ENCODE peak calls at places on chromosomes 1 and 21, in six cellular contexts. Y is IMR-90, F is mesendoderm, U is H9, I is mesenchymal stem cell, V is trophoblast cell. O is an unnamed sample.
A peak's percentile ranks its signal among the peaks of the same experiment; 100 is the strongest.

GRCh38 chr1:179016694-179017382 is 8.9 kb upstream of the FAM20B start:
- DNase-seq in Y (peak; percentile 82), F (no peak), U (no peak), I (peak; percentile 76), V (peak; percentile 13), O (no peak)

GRCh38 chr1:163231385-163231784 is 28.7 kb upstream of the RGS5 start:
- DNase-seq in Y (peak; percentile 75), F (no peak), U (no peak), I (peak; percentile 66), V (no peak), O (no peak)

GRCh38 chr1:94063379-94063778 is 57.6 kb downstream of the ABCA4 start:
- DNase-seq in Y (peak; percentile 67), F (peak; percentile 48), U (no peak), I (peak; percentile 54), V (peak; percentile 47), O (no peak)

GRCh38 chr1:229033480-229033879 is 237.4 kb upstream of the RAB4A start:
- DNase-seq in Y (no peak), F (no peak), U (no peak), I (no peak), V (no peak), O (no peak)

GRCh38 chr1:202623075-202623474 is 87.2 kb downstream of the SYT2 start:
- DNase-seq in Y (peak; percentile 64), F (no peak), U (no peak), I (peak; percentile 72), V (peak; percentile 14), O (no peak)

GRCh38 chr1:44422161-44422560 is 17.1 kb downstream of the RNF220 start:
- DNase-seq in Y (no peak), F (no peak), U (no peak), I (no peak), V (no peak), O (no peak)

GRCh38 chr1:154182342-154183044 is 9.4 kb downstream of the TPM3 start:
- DNase-seq in Y (peak; percentile 84), F (peak; percentile 76), U (peak; percentile 71), I (peak; percentile 81), V (peak; percentile 53), O (no peak)

GRCh38 chr1:202134645-202135172 is 9.8 kb downstream of the ARL8A start:
- DNase-seq in Y (no peak), F (no peak), U (no peak), I (no peak), V (no peak), O (no peak)

GRCh38 chr1:167057297-167057688 is 32.9 kb downstream of the GPA33 start:
- DNase-seq in Y (peak; percentile 9), F (peak; percentile 84), U (peak; percentile 70), I (no peak), V (peak; percentile 65), O (peak; percentile 53)

GRCh38 chr1:115302390-115302961 is 35.6 kb downstream of the NGF start:
- DNase-seq in Y (peak; percentile 91), F (peak; percentile 65), U (no peak), I (peak; percentile 24), V (no peak), O (no peak)

GRCh38 chr1:95012389-95012788 is 60.4 kb downstream of the ALG14 start:
- DNase-seq in Y (peak; percentile 99), F (no peak), U (no peak), I (peak; percentile 28), V (peak; percentile 58), O (no peak)

GRCh38 chr1:152107984-152108898 is 7.0 kb downstream of the TCHH start:
- DNase-seq in Y (peak; percentile 46), F (peak; percentile 74), U (peak; percentile 50), I (no peak), V (peak; percentile 98), O (no peak)

GRCh38 chr1:103146143-103146542 is 37.8 kb upstream of the COL11A1 start:
- DNase-seq in Y (no peak), F (no peak), U (no peak), I (peak; percentile 9), V (no peak), O (no peak)

GRCh38 chr1:90198616-90199015 is 203.7 kb downstream of the ZNF326 start:
- DNase-seq in Y (no peak), F (peak; percentile 97), U (no peak), I (no peak), V (no peak), O (peak; percentile 33)

GRCh38 chr1:53639996-53640695 is 98.8 kb downstream of the GLIS1 start:
- DNase-seq in Y (no peak), F (no peak), U (no peak), I (no peak), V (no peak), O (no peak)

GRCh38 chr1:25666437-25666836 is 49.8 kb downstream of the MAN1C1 start:
- DNase-seq in Y (no peak), F (no peak), U (no peak), I (no peak), V (no peak), O (no peak)

GRCh38 chr1:86775395-86775794 is 71.0 kb downstream of the SH3GLB1 start:
- DNase-seq in Y (no peak), F (peak; percentile 75), U (no peak), I (no peak), V (peak; percentile 90), O (no peak)
- H3K23ac ChIP-seq in Y (peak overlapping the region; percentile 67), F (no peak overlapping the region), U (no peak overlapping the region), I (no peak overlapping the region), V (no peak overlapping the region), O (no peak overlapping the region)

DNA sequence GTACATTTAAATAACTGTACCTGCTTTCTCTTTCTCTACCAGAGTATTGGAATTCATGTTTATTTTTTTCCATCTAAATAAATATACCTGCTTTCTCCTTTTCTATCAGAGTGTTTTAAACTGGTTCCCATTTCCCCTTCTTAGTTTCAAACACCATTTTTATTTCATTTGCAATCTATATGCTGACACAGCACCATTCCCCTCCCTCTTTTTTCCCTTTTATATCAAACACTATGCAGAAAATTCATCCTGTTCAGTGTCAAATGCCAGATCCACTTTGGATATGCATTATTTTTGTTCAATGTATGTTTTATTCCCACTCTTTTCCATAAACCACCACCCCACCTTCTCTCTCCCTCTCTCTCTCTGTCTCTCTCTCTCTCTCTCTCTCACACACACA is 85.8 kb upstream of the ST6GALNAC5 start:
- DNase-seq in Y (no peak), F (no peak), U (no peak), I (no peak), V (no peak), O (no peak)
- H3K23ac ChIP-seq in Y (no peak overlapping the region), F (no peak overlapping the region), U (no peak overlapping the region), I (no peak overlapping the region), V (no peak overlapping the region), O (no peak overlapping the region)

GRCh38 chr21:45172408-45172807 is 98.0 kb downstream of the ADARB1 start:
- DNase-seq in Y (no peak), F (no peak), U (no peak), I (no peak), V (no peak), O (no peak)
- H3K23ac ChIP-seq in Y (no peak overlapping the region), F (no peak overlapping the region), U (no peak overlapping the region), I (no peak overlapping the region), V (no peak overlapping the region), O (no peak overlapping the region)

DNA sequence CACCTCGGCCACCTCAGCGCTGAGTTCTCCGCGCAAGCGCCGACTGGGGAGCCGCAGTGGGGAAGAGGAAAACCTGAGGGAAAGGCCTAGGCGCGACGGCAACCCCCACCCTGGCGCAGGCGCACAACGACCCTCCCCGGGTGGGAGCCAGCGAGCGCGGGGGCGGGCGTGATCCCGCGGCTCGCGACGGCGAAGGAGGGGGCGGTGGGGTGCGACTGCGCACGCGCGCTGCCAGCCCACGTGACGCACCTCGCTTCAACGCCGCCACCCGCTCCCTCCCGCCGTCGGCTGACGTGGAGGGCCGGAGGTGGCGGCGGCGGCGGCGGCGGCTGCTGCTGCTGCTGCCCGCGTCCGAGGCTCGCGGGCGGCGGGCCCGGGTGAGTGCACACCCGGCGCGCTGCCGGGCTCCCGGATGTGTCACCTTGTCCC is at the start of the genes PIGP and TTC3:
- DNase-seq in Y (peak; percentile 93), F (peak; percentile 95), U (peak; percentile 89), I (peak; percentile 95), V (peak; percentile 98), O (peak; percentile 97)
- H3K23ac ChIP-seq in Y (peak within 1 kb of the TSS; percentile 100), F (peak within 1 kb of the TSS; percentile 51), U (no peak within 1 kb of the TSS), I (no peak within 1 kb of the TSS), V (no peak within 1 kb of the TSS), O (peak within 1 kb of the TSS; percentile 92)

GRCh38 chr1:88735909-88736308 is 51.8 kb downstream of the PKN2 start:
- DNase-seq in Y (no peak), F (no peak), U (no peak), I (no peak), V (no peak), O (no peak)
- H3K23ac ChIP-seq in Y (no peak overlapping the region), F (no peak overlapping the region), U (no peak overlapping the region), I (no peak overlapping the region), V (no peak overlapping the region), O (no peak overlapping the region)

GRCh38 chr21:46304437-46304836 is 18.3 kb downstream of the YBEY start:
- DNase-seq in Y (no peak), F (no peak), U (no peak), I (no peak), V (no peak), O (no peak)
- H3K23ac ChIP-seq in Y (no peak overlapping the region), F (no peak overlapping the region), U (no peak overlapping the region), I (no peak overlapping the region), V (peak overlapping the region; percentile 3), O (no peak overlapping the region)

GRCh38 chr1:36580524-36580923 is 97.8 kb upstream of the CSF3R start:
- DNase-seq in Y (no peak), F (peak; percentile 62), U (peak; percentile 52), I (no peak), V (no peak), O (no peak)
- H3K23ac ChIP-seq in Y (no peak overlapping the region), F (no peak overlapping the region), U (no peak overlapping the region), I (no peak overlapping the region), V (no peak overlapping the region), O (no peak overlapping the region)

GRCh38 chr1:21937372-21938121 is 437 bp upstream of the HSPG2 start:
- DNase-seq in Y (peak; percentile 78), F (peak; percentile 88), U (peak; percentile 84), I (peak; percentile 76), V (peak; percentile 87), O (peak; percentile 84)
- H3K23ac ChIP-seq in Y (peak overlapping the region; percentile 98), F (peak overlapping the region; percentile 99), U (no peak overlapping the region), I (no peak overlapping the region), V (no peak overlapping the region), O (peak overlapping the region; percentile 89)

GRCh38 chr1:244970661-244971523 is 106.5 kb upstream of the HNRNPU start:
- DNase-seq in Y (peak; percentile 95), F (peak; percentile 99), U (peak; percentile 93), I (peak; percentile 97), V (peak; percentile 99), O (peak; percentile 95)

GRCh38 chr1:244968431-244968830 is 104.1 kb upstream of the HNRNPU start:
- DNase-seq in Y (no peak), F (peak; percentile 49), U (peak; percentile 60), I (peak; percentile 48), V (peak; percentile 84), O (peak; percentile 12)

GRCh38 chr1:244970236-244970652 is 105.9 kb upstream of the HNRNPU start:
- DNase-seq in Y (peak; percentile 54), F (peak; percentile 95), U (peak; percentile 91), I (peak; percentile 82), V (peak; percentile 76), O (peak; percentile 93)

GRCh38 chr1:244971524-244972216 is 107.3 kb upstream of the HNRNPU start:
- DNase-seq in Y (no peak), F (no peak), U (no peak), I (no peak), V (peak; percentile 38), O (no peak)

GRCh38 chr1:244969355-244970235 is 105.3 kb upstream of the HNRNPU start:
- DNase-seq in Y (peak; percentile 82), F (peak; percentile 94), U (no peak), I (peak; percentile 98), V (peak; percentile 98), O (no peak)
- H3K23ac ChIP-seq in Y (peak overlapping the region; percentile 99), F (peak overlapping the region; percentile 56), U (peak overlapping the region; percentile 43), I (no peak overlapping the region), V (no peak overlapping the region), O (peak overlapping the region; percentile 87)

GRCh38 chr1:18447509-18448220 is 33.1 kb upstream of the KLHDC7A start:
- DNase-seq in Y (no peak), F (peak; percentile 54), U (no peak), I (no peak), V (no peak), O (no peak)
- H3K23ac ChIP-seq in Y (no peak overlapping the region), F (peak overlapping the region; percentile 76), U (no peak overlapping the region), I (no peak overlapping the region), V (no peak overlapping the region), O (no peak overlapping the region)